ENCODE peak calls at places on chromosomes 5 and 9, in four cellular contexts. One of them, this sample, is unnamed.

GRCh38 chr9:93801581-93802284 is 153.4 kb downstream of the BARX1 start:
- DNase-seq in right atrium auricular region: no peak
- DNase-seq in effector memory CD4-positive, alpha-beta T cell: no peak
- DNase-seq in ovary: no peak
- DNase-seq in this sample: no peak

GRCh38 chr9:89928106-89928505 is 323.3 kb downstream of the GADD45G start:
- DNase-seq in right atrium auricular region: peak
- DNase-seq in effector memory CD4-positive, alpha-beta T cell: no peak
- DNase-seq in ovary: no peak
- DNase-seq in this sample: no peak

GRCh38 chr9:108565651-108566378 is 290.0 kb downstream of the ACTL7B start:
- DNase-seq in ovary: peak
- DNase-seq in right atrium auricular region: no peak
- DNase-seq in effector memory CD4-positive, alpha-beta T cell: no peak
- DNase-seq in this sample: peak

GRCh38 chr5:169435506-169436230 is 134.7 kb upstream of the SLIT3 start:
- DNase-seq in effector memory CD4-positive, alpha-beta T cell: no peak
- DNase-seq in ovary: no peak
- DNase-seq in right atrium auricular region: no peak
- DNase-seq in this sample: no peak

GRCh38 chr9:69549310-69550202 is 122.6 kb downstream of the APBA1 start:
- DNase-seq in right atrium auricular region: no peak
- DNase-seq in ovary: no peak
- DNase-seq in effector memory CD4-positive, alpha-beta T cell: peak
- DNase-seq in this sample: no peak

GRCh38 chr5:135462304-135462703 is 10.2 kb upstream of the TIFAB start:
- DNase-seq in right atrium auricular region: no peak
- DNase-seq in ovary: no peak
- DNase-seq in effector memory CD4-positive, alpha-beta T cell: no peak
- DNase-seq in this sample: no peak

GRCh38 chr5:137561572-137561971 is 62.4 kb upstream of the SPOCK1 start:
- DNase-seq in ovary: no peak
- DNase-seq in right atrium auricular region: no peak
- DNase-seq in effector memory CD4-positive, alpha-beta T cell: no peak
- DNase-seq in this sample: no peak

GRCh38 chr9:89471390-89471789 is 26.5 kb downstream of the SEMA4D start:
- DNase-seq in effector memory CD4-positive, alpha-beta T cell: no peak
- DNase-seq in ovary: no peak
- DNase-seq in right atrium auricular region: no peak
- DNase-seq in this sample: no peak

GRCh38 chr9:37281541-37281940 is 141.0 kb upstream of the GRHPR start:
- DNase-seq in right atrium auricular region: no peak
- DNase-seq in effector memory CD4-positive, alpha-beta T cell: no peak
- DNase-seq in ovary: no peak
- DNase-seq in this sample: no peak

GRCh38 chr5:112097768-112098167 is 321.3 kb downstream of the EPB41L4A start:
- DNase-seq in ovary: no peak
- DNase-seq in right atrium auricular region: no peak
- DNase-seq in effector memory CD4-positive, alpha-beta T cell: no peak
- DNase-seq in this sample: no peak
- H3K27ac ChIP-seq in ovary: no peak
- H3K27ac ChIP-seq in right atrium auricular region: no peak
- H3K27ac ChIP-seq in effector memory CD4-positive, alpha-beta T cell: no peak
- H3K27ac ChIP-seq in this sample: no peak

DNA sequence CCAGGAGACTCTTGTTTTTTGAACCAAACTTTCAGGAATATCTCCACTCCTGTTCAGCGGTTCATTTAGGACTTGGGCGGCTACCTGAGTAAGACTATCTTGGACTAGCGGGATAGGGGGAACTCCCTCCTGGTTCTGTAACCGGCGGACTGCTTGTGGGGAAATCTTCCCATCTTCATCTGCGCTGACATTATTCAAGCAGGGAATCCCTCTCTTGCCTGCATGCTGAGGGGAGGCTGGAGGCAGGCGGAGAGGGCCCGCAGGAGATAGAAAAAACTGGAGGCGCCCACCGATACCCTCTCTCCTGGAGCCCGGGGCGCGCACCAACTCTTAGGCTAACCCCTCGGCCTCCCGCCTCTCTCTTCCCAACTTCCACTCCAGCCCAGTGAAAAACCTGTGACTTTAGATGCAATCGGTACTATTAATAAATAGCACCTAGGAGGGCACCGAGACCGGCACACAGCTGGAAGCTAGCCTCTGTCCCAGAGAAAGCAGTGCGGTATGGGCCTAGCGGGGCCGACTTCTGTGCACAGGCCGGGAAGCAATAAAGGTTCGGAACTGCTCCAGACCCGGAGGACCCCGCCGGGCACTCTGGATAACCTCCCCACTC is 1.7 kb downstream of the EFNA5 start:
- DNase-seq in effector memory CD4-positive, alpha-beta T cell: no peak
- DNase-seq in ovary: no peak
- DNase-seq in right atrium auricular region: no peak
- DNase-seq in this sample: no peak
- H3K27ac ChIP-seq in effector memory CD4-positive, alpha-beta T cell: no peak
- H3K27ac ChIP-seq in ovary: no peak
- H3K27ac ChIP-seq in right atrium auricular region: peak
- H3K27ac ChIP-seq in this sample: no peak

GRCh38 chr5:139138109-139138508 is 60.1 kb downstream of the SIL1 start:
- DNase-seq in effector memory CD4-positive, alpha-beta T cell: no peak
- DNase-seq in ovary: no peak
- DNase-seq in right atrium auricular region: no peak
- DNase-seq in this sample: no peak

GRCh38 chr5:139138790-139139189 is 59.4 kb downstream of the SIL1 start:
- DNase-seq in effector memory CD4-positive, alpha-beta T cell: no peak
- DNase-seq in ovary: no peak
- DNase-seq in right atrium auricular region: no peak
- DNase-seq in this sample: no peak

GRCh38 chr5:139141410-139141809 is 56.8 kb downstream of the SIL1 start:
- DNase-seq in effector memory CD4-positive, alpha-beta T cell: no peak
- DNase-seq in right atrium auricular region: no peak
- DNase-seq in ovary: peak
- DNase-seq in this sample: no peak

GRCh38 chr5:139141841-139142240 is 56.3 kb downstream of the SIL1 start:
- DNase-seq in ovary: peak
- DNase-seq in right atrium auricular region: peak
- DNase-seq in effector memory CD4-positive, alpha-beta T cell: no peak
- DNase-seq in this sample: peak

GRCh38 chr5:139140631-139141071 is 57.5 kb downstream of the SIL1 start:
- DNase-seq in effector memory CD4-positive, alpha-beta T cell: no peak
- DNase-seq in right atrium auricular region: no peak
- DNase-seq in ovary: no peak
- DNase-seq in this sample: peak
- H3K27ac ChIP-seq in effector memory CD4-positive, alpha-beta T cell: no peak
- H3K27ac ChIP-seq in right atrium auricular region: peak
- H3K27ac ChIP-seq in ovary: no peak
- H3K27ac ChIP-seq in this sample: no peak

DNA sequence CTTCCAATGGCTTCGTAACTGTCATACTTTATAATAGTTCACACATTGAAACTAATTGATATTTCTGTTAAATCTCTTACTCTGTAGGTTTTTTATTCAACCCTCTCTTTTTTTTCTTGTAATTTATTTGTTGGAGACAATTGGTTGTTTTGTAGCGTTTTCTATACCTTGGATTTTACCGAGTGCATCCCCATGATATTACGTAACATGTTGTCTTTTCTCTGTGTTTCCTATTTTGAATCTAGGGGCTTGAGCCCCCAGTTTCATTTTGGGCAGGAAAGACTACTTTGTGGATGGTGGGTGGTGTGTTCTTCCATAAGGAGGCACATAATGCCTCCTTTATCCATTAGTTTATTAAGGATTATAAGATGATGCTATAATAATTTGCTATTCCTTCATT is 7.4 kb downstream of the MRPL22 start:
- DNase-seq in effector memory CD4-positive, alpha-beta T cell: no peak
- DNase-seq in ovary: no peak
- DNase-seq in right atrium auricular region: no peak
- DNase-seq in this sample: no peak
- H3K27ac ChIP-seq in effector memory CD4-positive, alpha-beta T cell: no peak
- H3K27ac ChIP-seq in ovary: no peak
- H3K27ac ChIP-seq in right atrium auricular region: no peak
- H3K27ac ChIP-seq in this sample: peak

GRCh38 chr9:81372628-81373191 is 316.6 kb downstream of the TLE1 start:
- DNase-seq in effector memory CD4-positive, alpha-beta T cell: no peak
- DNase-seq in right atrium auricular region: no peak
- DNase-seq in ovary: no peak
- DNase-seq in this sample: no peak
- H3K27ac ChIP-seq in effector memory CD4-positive, alpha-beta T cell: no peak
- H3K27ac ChIP-seq in right atrium auricular region: peak
- H3K27ac ChIP-seq in ovary: no peak
- H3K27ac ChIP-seq in this sample: no peak

DNA sequence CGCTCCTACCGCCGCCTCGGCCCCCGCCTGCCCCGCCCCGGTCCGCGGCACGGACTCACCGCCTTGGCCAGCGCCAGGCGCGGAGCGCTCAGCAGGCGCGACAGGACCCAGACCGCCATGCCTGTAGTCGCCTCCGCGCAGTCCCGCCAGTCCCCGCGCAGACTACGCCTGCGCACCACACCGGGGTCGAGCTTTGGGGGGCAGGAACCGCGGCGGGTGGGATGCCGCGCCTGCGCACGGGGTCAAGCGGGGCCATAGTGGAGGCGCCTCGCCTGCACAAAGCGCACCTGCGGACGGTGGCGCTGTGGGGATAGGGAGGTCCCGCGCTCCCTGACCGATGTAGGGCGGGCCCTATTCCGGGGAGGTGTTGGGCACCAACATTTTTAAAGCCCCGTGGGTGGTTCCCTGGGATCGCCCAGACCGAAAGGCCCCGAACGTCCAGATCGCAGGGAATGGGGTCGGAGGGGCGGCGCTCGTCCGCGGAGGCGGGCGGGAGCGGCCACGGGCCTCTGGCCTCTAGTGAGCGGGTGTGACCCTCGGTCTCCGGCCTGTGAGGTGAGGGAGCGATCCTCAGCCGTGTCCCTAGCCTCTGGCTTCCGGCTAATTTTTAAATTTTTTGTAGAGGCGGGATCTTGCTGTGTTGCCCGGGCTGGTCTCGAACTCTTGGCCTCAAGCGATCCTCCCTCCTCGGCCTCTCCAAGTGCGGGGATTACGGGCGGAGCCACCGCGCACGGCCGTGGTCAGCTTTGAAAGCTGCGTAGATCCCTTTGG is 70.8 kb upstream of the LPCAT1 start:
- DNase-seq in effector memory CD4-positive, alpha-beta T cell: peak
- DNase-seq in right atrium auricular region: no peak
- DNase-seq in ovary: peak
- DNase-seq in this sample: peak
- H3K27ac ChIP-seq in effector memory CD4-positive, alpha-beta T cell: no peak
- H3K27ac ChIP-seq in right atrium auricular region: peak
- H3K27ac ChIP-seq in ovary: peak
- H3K27ac ChIP-seq in this sample: no peak

GRCh38 chr5:73729329-73729728 is 103.3 kb downstream of the ARHGEF28 start:
- DNase-seq in effector memory CD4-positive, alpha-beta T cell: no peak
- DNase-seq in ovary: no peak
- DNase-seq in right atrium auricular region: no peak
- DNase-seq in this sample: no peak

GRCh38 chr5:73735032-73735734 is 109.2 kb downstream of the ARHGEF28 start:
- DNase-seq in ovary: no peak
- DNase-seq in effector memory CD4-positive, alpha-beta T cell: no peak
- DNase-seq in right atrium auricular region: no peak
- DNase-seq in this sample: no peak

GRCh38 chr5:73727470-73727869 is 101.5 kb downstream of the ARHGEF28 start:
- DNase-seq in right atrium auricular region: no peak
- DNase-seq in ovary: no peak
- DNase-seq in effector memory CD4-positive, alpha-beta T cell: no peak
- DNase-seq in this sample: no peak

GRCh38 chr5:73728493-73729273 is 102.7 kb downstream of the ARHGEF28 start:
- DNase-seq in right atrium auricular region: no peak
- DNase-seq in effector memory CD4-positive, alpha-beta T cell: no peak
- DNase-seq in ovary: peak
- DNase-seq in this sample: no peak

GRCh38 chr5:73733219-73733618 is 107.2 kb downstream of the ARHGEF28 start:
- DNase-seq in ovary: peak
- DNase-seq in effector memory CD4-positive, alpha-beta T cell: no peak
- DNase-seq in right atrium auricular region: no peak
- DNase-seq in this sample: no peak
- H3K27ac ChIP-seq in ovary: no peak
- H3K27ac ChIP-seq in effector memory CD4-positive, alpha-beta T cell: no peak
- H3K27ac ChIP-seq in right atrium auricular region: no peak
- H3K27ac ChIP-seq in this sample: no peak

GRCh38 chr5:96244696-96245095 is 188.4 kb downstream of the PCSK1 start:
- DNase-seq in right atrium auricular region: no peak
- DNase-seq in effector memory CD4-positive, alpha-beta T cell: no peak
- DNase-seq in ovary: no peak
- DNase-seq in this sample: no peak
- H3K27ac ChIP-seq in right atrium auricular region: no peak
- H3K27ac ChIP-seq in effector memory CD4-positive, alpha-beta T cell: no peak
- H3K27ac ChIP-seq in ovary: no peak
- H3K27ac ChIP-seq in this sample: no peak

GRCh38 chr9:126428524-126429175 is 102.0 kb downstream of the MVB12B start:
- DNase-seq in ovary: no peak
- DNase-seq in effector memory CD4-positive, alpha-beta T cell: no peak
- DNase-seq in right atrium auricular region: no peak
- DNase-seq in this sample: no peak

GRCh38 chr9:126429190-126429589 is 102.6 kb downstream of the MVB12B start:
- DNase-seq in effector memory CD4-positive, alpha-beta T cell: no peak
- DNase-seq in ovary: no peak
- DNase-seq in right atrium auricular region: no peak
- DNase-seq in this sample: no peak

GRCh38 chr9:126432659-126433058 is 106.0 kb downstream of the MVB12B start:
- DNase-seq in ovary: no peak
- DNase-seq in right atrium auricular region: no peak
- DNase-seq in effector memory CD4-positive, alpha-beta T cell: no peak
- DNase-seq in this sample: no peak

GRCh38 chr9:126431112-126431742 is 104.6 kb downstream of the MVB12B start:
- DNase-seq in ovary: no peak
- DNase-seq in effector memory CD4-positive, alpha-beta T cell: no peak
- DNase-seq in right atrium auricular region: no peak
- DNase-seq in this sample: no peak

DNA sequence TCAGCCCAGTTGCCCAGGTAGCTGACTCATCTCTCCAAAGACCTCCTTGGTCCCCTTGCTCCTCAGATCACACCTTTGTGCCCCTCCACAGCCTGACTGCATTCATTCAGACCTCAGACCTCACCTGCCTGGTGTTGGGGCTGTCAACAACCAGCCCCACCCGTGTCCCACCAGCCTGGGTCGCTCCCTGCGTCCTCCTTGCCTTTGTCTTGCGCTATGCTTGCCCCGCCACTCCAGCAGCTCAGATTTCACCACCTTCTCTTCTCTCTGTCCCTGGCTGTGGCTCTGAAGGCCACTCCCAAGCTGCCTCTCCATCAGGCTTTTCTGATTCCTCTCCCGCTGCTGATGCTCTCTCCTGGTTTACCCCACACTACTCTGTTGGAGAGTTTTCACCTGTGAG is 103.5 kb downstream of the MVB12B start:
- DNase-seq in right atrium auricular region: no peak
- DNase-seq in effector memory CD4-positive, alpha-beta T cell: no peak
- DNase-seq in ovary: no peak
- DNase-seq in this sample: no peak
- H3K27ac ChIP-seq in right atrium auricular region: no peak
- H3K27ac ChIP-seq in effector memory CD4-positive, alpha-beta T cell: no peak
- H3K27ac ChIP-seq in ovary: no peak
- H3K27ac ChIP-seq in this sample: peak

GRCh38 chr9:112029921-112030444 is 133.4 kb downstream of the UGCG start:
- DNase-seq in effector memory CD4-positive, alpha-beta T cell: no peak
- DNase-seq in ovary: no peak
- DNase-seq in right atrium auricular region: no peak
- DNase-seq in this sample: no peak
- H3K27ac ChIP-seq in effector memory CD4-positive, alpha-beta T cell: no peak
- H3K27ac ChIP-seq in ovary: no peak
- H3K27ac ChIP-seq in right atrium auricular region: no peak
- H3K27ac ChIP-seq in this sample: no peak

This sample was measured in substantia nigra.